ENCODE peak calls at places on chromosome 15, in seven cellular contexts. E, D, B, Z, C, A and G are unnamed samples.
A peak's percentile ranks its signal among the peaks of the same experiment; 100 is the strongest.

GRCh38 chr15:55475842-55476241 is 32.2 kb downstream of the DNAAF4 start:
- DNase-seq in E (peak; percentile 23), D (peak; percentile 20), B (no peak), Z (peak; percentile 74), C (no peak), A (no peak), G (no peak)

GRCh38 chr15:34588046-34588674 is 4.7 kb upstream of the GOLGA8B start:
- DNase-seq in E (peak; percentile 67), D (peak; percentile 62), B (peak; percentile 78), Z (peak; percentile 82), C (peak; percentile 51), A (peak; percentile 38), G (peak; percentile 36)

GRCh38 chr15:90560229-90560771 is 30.6 kb downstream of the CRTC3 start:
- DNase-seq in E (no peak), D (no peak), B (peak; percentile 57), Z (no peak), C (no peak), A (no peak), G (no peak)

GRCh38 chr15:74525946-74526345 is 15.1 kb upstream of the ARID3B start:
- DNase-seq in E (no peak), D (no peak), B (peak; percentile 90), Z (no peak), C (no peak), A (no peak), G (no peak)

GRCh38 chr15:27744651-27745050 is 354.5 kb downstream of the OCA2 start:
- DNase-seq in E (no peak), D (no peak), B (no peak), Z (no peak), C (no peak), A (no peak), G (no peak)

GRCh38 chr15:74642724-74643367 is 27.2 kb downstream of the CLK3 start:
- DNase-seq in E (peak; percentile 36), D (no peak), B (no peak), Z (peak; percentile 42), C (no peak), A (no peak), G (no peak)

GRCh38 chr15:40793216-40793989 is 13.5 kb upstream of the ZFYVE19 start:
- DNase-seq in E (no peak), D (no peak), B (peak; percentile 96), Z (no peak), C (no peak), A (no peak), G (no peak)

GRCh38 chr15:84910928-84911623 is 26.6 kb downstream of the SLC28A1 start:
- DNase-seq in E (no peak), D (no peak), B (no peak), Z (no peak), C (no peak), A (no peak), G (no peak)

GRCh38 chr15:88258021-88258641 is 1.6 kb upstream of the NTRK3 start:
- DNase-seq in E (no peak), D (no peak), B (no peak), Z (peak; percentile 11), C (no peak), A (peak; percentile 57), G (no peak)